ENCODE peak calls at places on chromosomes 3 and 15, in nine cellular contexts. A, E, M, I, C, N, Y, Z and F are unnamed samples.

GRCh38 chr3:107431048-107431297 is 53.7 kb downstream of the CCDC54 start:
- DNase-seq in Z (peak), Y (no peak), N (no peak), C (peak), A (peak), I (peak), E (no peak), M (no peak), F (no peak)

GRCh38 chr3:141050576-141050912 is 603 bp upstream of the SPSB4 start:
- DNase-seq in N (no peak), A (peak), I (no peak), E (no peak), M (no peak), Y (no peak), C (no peak), Z (no peak), F (no peak)

GRCh38 chr15:36370735-36371115 is 208.7 kb upstream of the CDIN1 start:
- DNase-seq in N (no peak), I (no peak), Y (no peak), M (no peak), Z (no peak), A (no peak), C (peak), E (no peak), F (no peak)

GRCh38 chr15:22808761-22809280 is 22.4 kb downstream of the NIPA1 start:
- DNase-seq in A (no peak), C (no peak), E (no peak), N (no peak), Z (no peak), M (no peak), Y (no peak), I (no peak), F (no peak)

GRCh38 chr3:129855454-129856419 is 37.8 kb downstream of the TMCC1 start:
- DNase-seq in C (peak), I (no peak), Z (no peak), N (no peak), E (no peak), A (no peak), Y (peak), M (no peak), F (peak)

GRCh38 chr3:146682176-146682575 is 77.0 kb upstream of the PLSCR5 start:
- DNase-seq in Y (no peak), E (no peak), A (no peak), C (peak), N (no peak), M (peak), Z (no peak), I (peak), F (peak)

GRCh38 chr3:11569156-11569741 is 74.5 kb downstream of the VGLL4 start:
- DNase-seq in M (no peak), Y (no peak), N (no peak), I (no peak), C (no peak), E (no peak), A (no peak), Z (no peak), F (no peak)

GRCh38 chr3:184738982-184739381 is 27.1 kb upstream of the MAGEF1 start:
- DNase-seq in Z (no peak), I (no peak), Y (no peak), E (no peak), A (no peak), M (no peak), N (no peak), C (no peak), F (no peak)

GRCh38 chr15:57384024-57384423 is 7.7 kb downstream of the CGNL1 start:
- DNase-seq in M (no peak), A (no peak), C (no peak), I (no peak), N (no peak), Z (no peak), E (no peak), Y (no peak), F (no peak)

GRCh38 chr3:178436773-178437172 is 99.5 kb upstream of the KCNMB2 start:
- DNase-seq in M (no peak), Y (peak), N (no peak), Z (no peak), A (no peak), E (peak), I (peak), C (peak), F (peak)

GRCh38 chr3:174243194-174243593 is 615.9 kb upstream of the NAALADL2 start:
- DNase-seq in N (no peak), C (peak), E (no peak), Y (no peak), A (no peak), M (no peak), Z (no peak), I (no peak), F (peak)

GRCh38 chr3:38029400-38030125 is at the start of gene PLCD1:
- DNase-seq in A (peak), Y (peak), E (no peak), C (peak), N (no peak), Z (peak), M (no peak), I (no peak), F (peak)

GRCh38 chr15:68309024-68309423 is 31.5 kb downstream of the FEM1B start:
- DNase-seq in I (no peak), A (no peak), M (no peak), E (no peak), Z (no peak), C (peak), Y (no peak), N (no peak), F (no peak)

GRCh38 chr3:2983987-2984724 is 126.0 kb downstream of the IL5RA start:
- DNase-seq in N (no peak), C (no peak), Z (no peak), E (no peak), M (no peak), I (no peak), A (no peak), Y (no peak), F (no peak)

GRCh38 chr3:13044496-13045244 is 28.6 kb downstream of the IQSEC1 start:
- DNase-seq in Y (no peak), M (no peak), Z (peak), I (no peak), E (no peak), A (no peak), N (no peak), C (no peak), F (no peak)

GRCh38 chr3:177680442-177680821 is 483.1 kb upstream of the TBL1XR1 start:
- DNase-seq in N (no peak), Z (no peak), I (no peak), A (no peak), M (no peak), C (no peak), E (no peak), Y (no peak), F (no peak)

GRCh38 chr3:46897031-46897430 is 19.5 kb downstream of the PTH1R start:
- DNase-seq in C (no peak), Z (no peak), I (no peak), M (no peak), N (no peak), A (no peak), E (no peak), Y (no peak), F (no peak)

GRCh38 chr15:87902772-87903388 is 353.7 kb downstream of the NTRK3 start:
- DNase-seq in A (no peak), N (no peak), Y (no peak), E (no peak), I (no peak), Z (no peak), C (no peak), M (no peak), F (peak)

GRCh38 chr3:64049136-64049535 is 25.8 kb upstream of the PSMD6 start:
- DNase-seq in N (no peak), Z (no peak), C (no peak), M (no peak), A (peak), E (no peak), I (no peak), Y (no peak), F (no peak)

GRCh38 chr3:152021951-152022461 is 148.6 kb downstream of the SUCNR1 start:
- DNase-seq in A (peak), N (no peak), E (no peak), I (no peak), Z (no peak), M (no peak), Y (no peak), C (peak), F (peak)